ENCODE peak calls at places on chromosome 1, in nine cellular contexts. One of them, this sample, is unnamed.

GRCh38 chr1:24915819-24916602 is 14.1 kb downstream of the RUNX3 start:
- DNase-seq in NCI-H1694: no peak
- DNase-seq in GM04503: no peak
- DNase-seq in CD4-positive, CD25-positive, alpha-beta regulatory T cell: no peak
- DNase-seq in stimulated activated CD4-positive, alpha-beta T cell treated with anti-CD3 and anti-CD28 coated beads, Interleukin-2, amount 100 ng/mL, for 48 hours: no peak
- DNase-seq in mesendoderm: no peak
- DNase-seq in stimulated activated CD8-positive, alpha-beta memory T cell treated with anti-CD3 and anti-CD28 coated beads, Interleukin-15, amount 100 ng/mL, for 4 hours: no peak
- DNase-seq in upper lobe of left lung: no peak
- DNase-seq in T1000: no peak
- DNase-seq in this sample: no peak

GRCh38 chr1:165659581-165659895 is 28.5 kb downstream of the MGST3 start:
- DNase-seq in NCI-H1694: no peak
- DNase-seq in GM04503: no peak
- DNase-seq in CD4-positive, CD25-positive, alpha-beta regulatory T cell: no peak
- DNase-seq in stimulated activated CD4-positive, alpha-beta T cell treated with anti-CD3 and anti-CD28 coated beads, Interleukin-2, amount 100 ng/mL, for 48 hours: no peak
- DNase-seq in mesendoderm: peak
- DNase-seq in stimulated activated CD8-positive, alpha-beta memory T cell treated with anti-CD3 and anti-CD28 coated beads, Interleukin-15, amount 100 ng/mL, for 4 hours: no peak
- DNase-seq in upper lobe of left lung: no peak
- DNase-seq in T1000: no peak
- DNase-seq in this sample: peak

GRCh38 chr1:95023399-95024050 is 49.2 kb downstream of the ALG14 start:
- DNase-seq in NCI-H1694: no peak
- DNase-seq in GM04503: peak
- DNase-seq in CD4-positive, CD25-positive, alpha-beta regulatory T cell: no peak
- DNase-seq in stimulated activated CD4-positive, alpha-beta T cell treated with anti-CD3 and anti-CD28 coated beads, Interleukin-2, amount 100 ng/mL, for 48 hours: no peak
- DNase-seq in mesendoderm: no peak
- DNase-seq in stimulated activated CD8-positive, alpha-beta memory T cell treated with anti-CD3 and anti-CD28 coated beads, Interleukin-15, amount 100 ng/mL, for 4 hours: no peak
- DNase-seq in upper lobe of left lung: no peak
- DNase-seq in T1000: no peak
- DNase-seq in this sample: no peak

GRCh38 chr1:55716151-55716550 is 501.0 kb upstream of the USP24 start:
- DNase-seq in NCI-H1694: no peak
- DNase-seq in GM04503: no peak
- DNase-seq in CD4-positive, CD25-positive, alpha-beta regulatory T cell: no peak
- DNase-seq in stimulated activated CD4-positive, alpha-beta T cell treated with anti-CD3 and anti-CD28 coated beads, Interleukin-2, amount 100 ng/mL, for 48 hours: no peak
- DNase-seq in mesendoderm: no peak
- DNase-seq in stimulated activated CD8-positive, alpha-beta memory T cell treated with anti-CD3 and anti-CD28 coated beads, Interleukin-15, amount 100 ng/mL, for 4 hours: no peak
- DNase-seq in upper lobe of left lung: no peak
- DNase-seq in T1000: no peak
- DNase-seq in this sample: no peak

GRCh38 chr1:42423621-42424200 is 32.1 kb downstream of the ZMYND12 start:
- DNase-seq in NCI-H1694: no peak
- DNase-seq in GM04503: no peak
- DNase-seq in CD4-positive, CD25-positive, alpha-beta regulatory T cell: no peak
- DNase-seq in stimulated activated CD4-positive, alpha-beta T cell treated with anti-CD3 and anti-CD28 coated beads, Interleukin-2, amount 100 ng/mL, for 48 hours: no peak
- DNase-seq in mesendoderm: no peak
- DNase-seq in stimulated activated CD8-positive, alpha-beta memory T cell treated with anti-CD3 and anti-CD28 coated beads, Interleukin-15, amount 100 ng/mL, for 4 hours: no peak
- DNase-seq in upper lobe of left lung: no peak
- DNase-seq in T1000: no peak
- DNase-seq in this sample: no peak

GRCh38 chr1:247337250-247337746 is 5.6 kb upstream of the ZNF496 start:
- DNase-seq in NCI-H1694: no peak
- DNase-seq in GM04503: no peak
- DNase-seq in CD4-positive, CD25-positive, alpha-beta regulatory T cell: no peak
- DNase-seq in stimulated activated CD4-positive, alpha-beta T cell treated with anti-CD3 and anti-CD28 coated beads, Interleukin-2, amount 100 ng/mL, for 48 hours: no peak
- DNase-seq in mesendoderm: no peak
- DNase-seq in stimulated activated CD8-positive, alpha-beta memory T cell treated with anti-CD3 and anti-CD28 coated beads, Interleukin-15, amount 100 ng/mL, for 4 hours: no peak
- DNase-seq in upper lobe of left lung: peak
- DNase-seq in T1000: no peak
- DNase-seq in this sample: no peak

GRCh38 chr1:222546548-222547259 is 1.2 kb downstream of the HHIPL2 start:
- DNase-seq in NCI-H1694: no peak
- DNase-seq in GM04503: peak
- DNase-seq in CD4-positive, CD25-positive, alpha-beta regulatory T cell: no peak
- DNase-seq in stimulated activated CD4-positive, alpha-beta T cell treated with anti-CD3 and anti-CD28 coated beads, Interleukin-2, amount 100 ng/mL, for 48 hours: no peak
- DNase-seq in mesendoderm: peak
- DNase-seq in stimulated activated CD8-positive, alpha-beta memory T cell treated with anti-CD3 and anti-CD28 coated beads, Interleukin-15, amount 100 ng/mL, for 4 hours: no peak
- DNase-seq in upper lobe of left lung: peak
- DNase-seq in T1000: peak
- DNase-seq in this sample: peak

GRCh38 chr1:214660900-214661299 is 57.9 kb downstream of the CENPF start:
- DNase-seq in NCI-H1694: peak
- DNase-seq in GM04503: peak
- DNase-seq in CD4-positive, CD25-positive, alpha-beta regulatory T cell: no peak
- DNase-seq in stimulated activated CD4-positive, alpha-beta T cell treated with anti-CD3 and anti-CD28 coated beads, Interleukin-2, amount 100 ng/mL, for 48 hours: no peak
- DNase-seq in mesendoderm: peak
- DNase-seq in stimulated activated CD8-positive, alpha-beta memory T cell treated with anti-CD3 and anti-CD28 coated beads, Interleukin-15, amount 100 ng/mL, for 4 hours: no peak
- DNase-seq in upper lobe of left lung: no peak
- DNase-seq in T1000: no peak
- DNase-seq in this sample: peak

GRCh38 chr1:43446388-43446740 is 7.4 kb downstream of the HYI start:
- DNase-seq in NCI-H1694: no peak
- DNase-seq in GM04503: no peak
- DNase-seq in CD4-positive, CD25-positive, alpha-beta regulatory T cell: no peak
- DNase-seq in stimulated activated CD4-positive, alpha-beta T cell treated with anti-CD3 and anti-CD28 coated beads, Interleukin-2, amount 100 ng/mL, for 48 hours: no peak
- DNase-seq in mesendoderm: no peak
- DNase-seq in stimulated activated CD8-positive, alpha-beta memory T cell treated with anti-CD3 and anti-CD28 coated beads, Interleukin-15, amount 100 ng/mL, for 4 hours: no peak
- DNase-seq in upper lobe of left lung: no peak
- DNase-seq in T1000: no peak
- DNase-seq in this sample: no peak

GRCh38 chr1:98817830-98818229 is 156.3 kb downstream of the SNX7 start:
- DNase-seq in NCI-H1694: no peak
- DNase-seq in GM04503: no peak
- DNase-seq in CD4-positive, CD25-positive, alpha-beta regulatory T cell: no peak
- DNase-seq in stimulated activated CD4-positive, alpha-beta T cell treated with anti-CD3 and anti-CD28 coated beads, Interleukin-2, amount 100 ng/mL, for 48 hours: no peak
- DNase-seq in mesendoderm: no peak
- DNase-seq in stimulated activated CD8-positive, alpha-beta memory T cell treated with anti-CD3 and anti-CD28 coated beads, Interleukin-15, amount 100 ng/mL, for 4 hours: no peak
- DNase-seq in upper lobe of left lung: peak
- DNase-seq in T1000: no peak
- DNase-seq in this sample: no peak

GRCh38 chr1:233261206-233261605 is 34.3 kb downstream of the PCNX2 start:
- DNase-seq in NCI-H1694: no peak
- DNase-seq in GM04503: no peak
- DNase-seq in CD4-positive, CD25-positive, alpha-beta regulatory T cell: peak
- DNase-seq in stimulated activated CD4-positive, alpha-beta T cell treated with anti-CD3 and anti-CD28 coated beads, Interleukin-2, amount 100 ng/mL, for 48 hours: no peak
- DNase-seq in mesendoderm: no peak
- DNase-seq in stimulated activated CD8-positive, alpha-beta memory T cell treated with anti-CD3 and anti-CD28 coated beads, Interleukin-15, amount 100 ng/mL, for 4 hours: no peak
- DNase-seq in upper lobe of left lung: no peak
- DNase-seq in T1000: no peak
- DNase-seq in this sample: no peak

GRCh38 chr1:36306210-36306901 is at the start of gene SH3D21:
- DNase-seq in NCI-H1694: no peak
- DNase-seq in GM04503: no peak
- DNase-seq in CD4-positive, CD25-positive, alpha-beta regulatory T cell: peak
- DNase-seq in stimulated activated CD4-positive, alpha-beta T cell treated with anti-CD3 and anti-CD28 coated beads, Interleukin-2, amount 100 ng/mL, for 48 hours: no peak
- DNase-seq in mesendoderm: peak
- DNase-seq in stimulated activated CD8-positive, alpha-beta memory T cell treated with anti-CD3 and anti-CD28 coated beads, Interleukin-15, amount 100 ng/mL, for 4 hours: no peak
- DNase-seq in upper lobe of left lung: peak
- DNase-seq in T1000: no peak
- DNase-seq in this sample: peak

GRCh38 chr1:239792157-239792556 is 299.5 kb upstream of the FMN2 start:
- DNase-seq in NCI-H1694: no peak
- DNase-seq in GM04503: no peak
- DNase-seq in CD4-positive, CD25-positive, alpha-beta regulatory T cell: no peak
- DNase-seq in stimulated activated CD4-positive, alpha-beta T cell treated with anti-CD3 and anti-CD28 coated beads, Interleukin-2, amount 100 ng/mL, for 48 hours: no peak
- DNase-seq in mesendoderm: no peak
- DNase-seq in stimulated activated CD8-positive, alpha-beta memory T cell treated with anti-CD3 and anti-CD28 coated beads, Interleukin-15, amount 100 ng/mL, for 4 hours: no peak
- DNase-seq in upper lobe of left lung: no peak
- DNase-seq in T1000: no peak
- DNase-seq in this sample: no peak

GRCh38 chr1:98232678-98233077 is 311.8 kb upstream of the DPYD start:
- DNase-seq in NCI-H1694: no peak
- DNase-seq in GM04503: no peak
- DNase-seq in CD4-positive, CD25-positive, alpha-beta regulatory T cell: no peak
- DNase-seq in stimulated activated CD4-positive, alpha-beta T cell treated with anti-CD3 and anti-CD28 coated beads, Interleukin-2, amount 100 ng/mL, for 48 hours: no peak
- DNase-seq in mesendoderm: no peak
- DNase-seq in stimulated activated CD8-positive, alpha-beta memory T cell treated with anti-CD3 and anti-CD28 coated beads, Interleukin-15, amount 100 ng/mL, for 4 hours: no peak
- DNase-seq in upper lobe of left lung: no peak
- DNase-seq in T1000: no peak
- DNase-seq in this sample: no peak

GRCh38 chr1:166944186-166944967 is 31.0 kb downstream of the ILDR2 start:
- DNase-seq in NCI-H1694: no peak
- DNase-seq in GM04503: no peak
- DNase-seq in CD4-positive, CD25-positive, alpha-beta regulatory T cell: peak
- DNase-seq in stimulated activated CD4-positive, alpha-beta T cell treated with anti-CD3 and anti-CD28 coated beads, Interleukin-2, amount 100 ng/mL, for 48 hours: no peak
- DNase-seq in mesendoderm: no peak
- DNase-seq in stimulated activated CD8-positive, alpha-beta memory T cell treated with anti-CD3 and anti-CD28 coated beads, Interleukin-15, amount 100 ng/mL, for 4 hours: no peak
- DNase-seq in upper lobe of left lung: no peak
- DNase-seq in T1000: no peak
- DNase-seq in this sample: no peak

GRCh38 chr1:25871704-25872494 is 3.6 kb downstream of the PAQR7 start:
- DNase-seq in NCI-H1694: no peak
- DNase-seq in GM04503: no peak
- DNase-seq in CD4-positive, CD25-positive, alpha-beta regulatory T cell: no peak
- DNase-seq in stimulated activated CD4-positive, alpha-beta T cell treated with anti-CD3 and anti-CD28 coated beads, Interleukin-2, amount 100 ng/mL, for 48 hours: no peak
- DNase-seq in mesendoderm: no peak
- DNase-seq in stimulated activated CD8-positive, alpha-beta memory T cell treated with anti-CD3 and anti-CD28 coated beads, Interleukin-15, amount 100 ng/mL, for 4 hours: no peak
- DNase-seq in upper lobe of left lung: no peak
- DNase-seq in T1000: no peak
- DNase-seq in this sample: no peak

GRCh38 chr1:37068897-37069296 is 34.6 kb upstream of the GRIK3 start:
- DNase-seq in NCI-H1694: peak
- DNase-seq in GM04503: no peak
- DNase-seq in CD4-positive, CD25-positive, alpha-beta regulatory T cell: no peak
- DNase-seq in stimulated activated CD4-positive, alpha-beta T cell treated with anti-CD3 and anti-CD28 coated beads, Interleukin-2, amount 100 ng/mL, for 48 hours: no peak
- DNase-seq in mesendoderm: no peak
- DNase-seq in stimulated activated CD8-positive, alpha-beta memory T cell treated with anti-CD3 and anti-CD28 coated beads, Interleukin-15, amount 100 ng/mL, for 4 hours: no peak
- DNase-seq in upper lobe of left lung: no peak
- DNase-seq in T1000: no peak
- DNase-seq in this sample: no peak

GRCh38 chr1:231808990-231809389 is 182.4 kb downstream of the DISC1 start:
- DNase-seq in NCI-H1694: no peak
- DNase-seq in GM04503: peak
- DNase-seq in CD4-positive, CD25-positive, alpha-beta regulatory T cell: no peak
- DNase-seq in stimulated activated CD4-positive, alpha-beta T cell treated with anti-CD3 and anti-CD28 coated beads, Interleukin-2, amount 100 ng/mL, for 48 hours: no peak
- DNase-seq in mesendoderm: peak
- DNase-seq in stimulated activated CD8-positive, alpha-beta memory T cell treated with anti-CD3 and anti-CD28 coated beads, Interleukin-15, amount 100 ng/mL, for 4 hours: no peak
- DNase-seq in upper lobe of left lung: no peak
- DNase-seq in T1000: peak
- DNase-seq in this sample: no peak

GRCh38 chr1:36673207-36673606 is 190.5 kb upstream of the CSF3R start:
- DNase-seq in NCI-H1694: no peak
- DNase-seq in GM04503: no peak
- DNase-seq in CD4-positive, CD25-positive, alpha-beta regulatory T cell: no peak
- DNase-seq in stimulated activated CD4-positive, alpha-beta T cell treated with anti-CD3 and anti-CD28 coated beads, Interleukin-2, amount 100 ng/mL, for 48 hours: no peak
- DNase-seq in mesendoderm: no peak
- DNase-seq in stimulated activated CD8-positive, alpha-beta memory T cell treated with anti-CD3 and anti-CD28 coated beads, Interleukin-15, amount 100 ng/mL, for 4 hours: no peak
- DNase-seq in upper lobe of left lung: no peak
- DNase-seq in T1000: no peak
- DNase-seq in this sample: peak